ENCODE peak calls at places on chromosomes 7 and 10, in five cellular contexts. G is mesothelial cell of epicardium, J is spleen, P is fibroblast of lung, E is MCF 10A. C is an unnamed sample.

GRCh38 chr10:120600871-120601644 is 144.0 kb downstream of the PLPP4 start:
- DNase-seq in J (no peak), P (no peak), E (peak), G (peak), C (no peak)

GRCh38 chr7:55006499-55006898 is 12.3 kb upstream of the EGFR start:
- DNase-seq in E (no peak), G (no peak), J (no peak), P (no peak), C (no peak)

GRCh38 chr10:132690401-132690800 is 95.5 kb downstream of the NKX6-2 start:
- DNase-seq in E (no peak), P (no peak), J (peak), G (no peak), C (peak)

GRCh38 chr10:62433181-62433692 is 59.1 kb downstream of the ZNF365 start:
- DNase-seq in J (no peak), G (no peak), E (peak), P (peak), C (no peak)

GRCh38 chr7:152756126-152756525 is 3.4 kb upstream of the ACTR3B start:
- DNase-seq in P (peak), G (no peak), J (no peak), E (no peak), C (no peak)

GRCh38 chr10:80046629-80047441 is 31.6 kb upstream of the TMEM254 start:
- DNase-seq in P (peak), J (peak), G (peak), E (peak), C (no peak)

GRCh38 chr10:114479307-114479706 is 75.0 kb upstream of the AFAP1L2 start:
- DNase-seq in G (no peak), P (no peak), E (no peak), J (no peak), C (no peak)

GRCh38 chr10:125415964-125416363 is 255.6 kb upstream of the CTBP2 start:
- DNase-seq in J (no peak), P (no peak), G (no peak), E (no peak), C (no peak)

GRCh38 chr10:60203993-60204618 is 185.6 kb downstream of the ANK3 start:
- DNase-seq in J (no peak), P (peak), G (no peak), E (peak), C (no peak)

GRCh38 chr10:133359554-133359971 is 1.7 kb upstream of the FUOM start:
- DNase-seq in E (peak), P (no peak), G (peak), J (no peak), C (no peak)

DNA sequence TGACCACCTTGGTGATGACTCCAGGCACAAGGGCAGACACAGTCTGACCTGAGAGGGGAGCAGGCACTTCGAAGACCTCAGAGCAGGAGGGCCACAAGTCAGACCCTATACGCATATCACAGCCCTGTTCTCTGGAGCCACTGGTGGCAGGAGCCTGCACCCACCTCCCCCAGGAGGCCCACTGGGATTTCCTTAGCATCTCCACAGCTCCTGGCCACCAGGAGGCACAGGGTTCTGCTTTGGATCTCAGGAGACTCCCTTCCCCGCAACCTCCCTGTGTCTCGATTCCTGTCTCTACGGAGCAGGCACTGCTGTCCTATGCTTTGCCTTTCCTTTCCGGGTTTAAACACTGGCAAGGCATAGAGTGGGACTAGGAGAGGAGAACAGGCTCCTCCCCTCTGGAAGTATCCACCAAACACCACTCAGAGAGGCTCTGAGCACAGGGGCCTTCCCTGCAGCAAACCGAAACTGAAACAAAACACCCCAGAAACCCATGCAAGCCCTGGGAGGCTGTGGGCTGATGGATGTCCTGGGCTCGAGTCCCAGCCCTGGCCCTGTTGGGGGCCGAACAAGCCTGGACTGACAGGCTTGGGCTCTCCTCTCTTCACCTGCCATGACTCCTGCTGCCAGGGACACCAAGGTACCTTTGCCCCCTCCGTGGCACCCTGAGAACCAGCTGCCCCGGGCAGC is 166.3 kb downstream of the NEURL1 start:
- DNase-seq in G (no peak), J (peak), E (peak), P (peak), C (no peak)
- TF ChIP-seq CTCF in G (no peak), J (no peak), E (no peak), P (peak), C (peak)

GRCh38 chr7:112395893-112396292 is 54.4 kb upstream of the IFRD1 start:
- DNase-seq in J (no peak), E (no peak), P (no peak), G (no peak), C (no peak)
- TF ChIP-seq CTCF in J (no peak), E (no peak), P (no peak), G (no peak), C (no peak)

GRCh38 chr7:48710995-48711394 is 213.4 kb upstream of the CDC14C start:
- DNase-seq in G (no peak), J (no peak), P (no peak), E (no peak), C (no peak)
- TF ChIP-seq CTCF in G (no peak), J (no peak), P (no peak), E (no peak), C (no peak)

GRCh38 chr7:133730360-133730759 is 396.8 kb upstream of the LRGUK start:
- DNase-seq in G (no peak), E (no peak), P (peak), J (no peak), C (no peak)

GRCh38 chr7:133723044-133723443 is 404.1 kb upstream of the LRGUK start:
- DNase-seq in E (no peak), G (no peak), P (no peak), J (no peak), C (no peak)

GRCh38 chr7:133724694-133725093 is 402.4 kb upstream of the LRGUK start:
- DNase-seq in J (no peak), E (no peak), G (no peak), P (no peak), C (no peak)

GRCh38 chr7:133724148-133724547 is 403.0 kb upstream of the LRGUK start:
- DNase-seq in G (no peak), J (no peak), E (no peak), P (no peak), C (no peak)

GRCh38 chr7:133727476-133728214 is 399.5 kb upstream of the LRGUK start:
- DNase-seq in E (no peak), P (no peak), G (no peak), J (no peak), C (no peak)
- TF ChIP-seq CTCF in E (no peak), P (no peak), G (no peak), J (no peak), C (no peak)

GRCh38 chr7:117830422-117830954 is 42.8 kb downstream of the CTTNBP2 start:
- DNase-seq in G (no peak), J (no peak), E (no peak), P (no peak), C (no peak)

GRCh38 chr7:117837841-117838240 is 35.4 kb downstream of the CTTNBP2 start:
- DNase-seq in G (no peak), P (no peak), J (no peak), E (no peak), C (no peak)

GRCh38 chr7:117839507-117839906 is 33.7 kb downstream of the CTTNBP2 start:
- DNase-seq in J (no peak), E (no peak), P (no peak), G (no peak), C (no peak)

GRCh38 chr7:117829450-117829849 is 43.8 kb downstream of the CTTNBP2 start:
- DNase-seq in G (no peak), E (no peak), J (no peak), P (no peak), C (no peak)

DNA sequence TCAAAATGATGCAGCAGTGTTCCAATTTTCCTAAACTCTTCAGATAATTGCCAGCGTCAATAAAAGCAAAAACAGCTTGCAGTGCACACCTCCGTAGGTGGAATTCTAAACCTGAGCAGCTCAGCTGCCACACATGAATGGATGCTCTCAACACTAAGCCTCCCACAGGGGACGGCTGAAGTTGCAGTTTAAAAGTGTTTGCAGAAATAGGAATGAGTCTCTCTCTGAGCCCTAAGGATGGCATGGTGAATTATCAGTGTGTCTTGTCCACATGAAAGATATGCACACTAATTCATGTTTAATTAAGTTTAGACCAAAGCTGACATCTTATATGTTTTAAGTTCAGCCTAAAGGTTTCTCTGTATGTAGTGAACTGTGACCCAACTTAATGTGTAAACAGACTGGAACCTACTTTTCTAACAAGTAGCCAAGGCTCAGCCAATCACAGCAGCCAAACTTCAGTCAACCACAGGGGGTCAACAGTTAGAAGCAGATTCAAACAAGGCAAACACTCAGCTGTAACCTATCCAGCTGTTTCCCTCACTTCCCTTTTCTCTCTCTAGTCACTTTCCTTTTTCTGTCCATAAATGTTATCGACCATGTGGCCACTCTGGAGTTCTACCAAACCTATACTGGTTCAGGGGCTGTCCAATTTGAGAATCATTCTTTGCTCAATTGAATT is 38.1 kb downstream of the CTTNBP2 start:
- DNase-seq in G (no peak), P (no peak), E (no peak), J (no peak), C (no peak)
- TF ChIP-seq CTCF in G (no peak), P (no peak), E (no peak), J (no peak), C (no peak)

GRCh38 chr10:117445992-117446391 is 70.8 kb upstream of the PDZD8 start:
- DNase-seq in P (no peak), G (no peak), J (peak), E (no peak), C (no peak)

GRCh38 chr10:117448840-117449239 is 73.6 kb upstream of the PDZD8 start:
- DNase-seq in E (no peak), P (no peak), J (peak), G (no peak), C (no peak)

GRCh38 chr10:117454502-117454901 is 79.3 kb upstream of the PDZD8 start:
- DNase-seq in P (no peak), G (no peak), E (peak), J (no peak), C (no peak)

GRCh38 chr10:117450940-117451339 is 75.7 kb upstream of the PDZD8 start:
- DNase-seq in G (no peak), P (no peak), E (no peak), J (peak), C (no peak)

DNA sequence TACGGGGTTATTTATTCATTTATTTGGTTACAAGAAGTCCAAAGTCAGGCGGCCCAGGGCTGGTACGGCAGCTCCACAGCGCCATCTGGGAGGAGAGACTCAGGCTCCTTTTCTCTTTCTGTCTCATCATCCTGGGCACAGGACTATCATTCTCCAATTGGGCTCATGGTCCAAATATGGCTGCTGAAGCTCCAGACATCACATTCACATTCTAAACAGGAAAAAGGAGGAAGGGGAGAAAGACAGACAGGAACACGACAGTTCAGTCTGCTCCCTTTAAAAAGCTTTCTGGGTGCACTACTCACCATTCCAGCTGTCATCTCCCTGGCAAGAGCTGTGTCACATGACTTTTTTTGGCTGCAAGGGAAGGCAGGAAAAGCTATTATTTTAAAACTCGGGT is 74.4 kb upstream of the PDZD8 start:
- DNase-seq in G (no peak), J (peak), E (no peak), P (no peak), C (no peak)
- TF ChIP-seq CTCF in G (no peak), J (no peak), E (no peak), P (peak), C (peak)

GRCh38 chr7:36937754-36938551 is 213.7 kb upstream of the AOAH start:
- DNase-seq in P (no peak), J (no peak), G (no peak), E (no peak), C (no peak)
- TF ChIP-seq CTCF in P (no peak), J (no peak), G (no peak), E (no peak), C (no peak)

GRCh38 chr7:24018331-24018730 is 265.7 kb upstream of the NPY start:
- DNase-seq in P (no peak), G (no peak), J (no peak), E (no peak), C (no peak)
- TF ChIP-seq CTCF in P (no peak), G (no peak), J (no peak), E (no peak), C (no peak)